ENCODE peak calls at places on chromosome 20, in nine cellular contexts. V is Calu3, Y is lung, W is GM20000, U is mucosa of descending colon, E is cardiac fibroblast, L is nephron progenitor cell, Q is astrocyte of the cerebellum, Z is progenitor cell of endocrine pancreas. X is an unnamed sample.

GRCh38 chr20:37337208-37337955 is 8.6 kb upstream of the SRC start:
- DNase-seq in V (no peak), Y (no peak), W (no peak), U (no peak), E (no peak), L (peak), Q (no peak), Z (no peak), X (no peak)

GRCh38 chr20:46056970-46057855 is 28.2 kb downstream of the SLC12A5 start:
- DNase-seq in V (no peak), Y (no peak), W (peak), U (no peak), E (peak), L (peak), Q (peak), Z (peak), X (no peak)

GRCh38 chr20:47438464-47439381 is 63.0 kb upstream of the NCOA3 start:
- DNase-seq in V (peak), Y (peak), W (peak), U (no peak), E (no peak), L (no peak), Q (no peak), Z (no peak), X (no peak)

GRCh38 chr20:50534567-50534966 is 24.4 kb downstream of the PTPN1 start:
- DNase-seq in V (no peak), Y (peak), W (no peak), U (no peak), E (peak), L (no peak), Q (no peak), Z (no peak), X (peak)

GRCh38 chr20:58515240-58516212 is at the start of gene APCDD1L:
- DNase-seq in V (peak), Y (no peak), W (no peak), U (no peak), E (peak), L (peak), Q (peak), Z (no peak), X (no peak)

GRCh38 chr20:3277686-3278465 is 38.9 kb upstream of the SLC4A11 start:
- DNase-seq in V (no peak), Y (no peak), W (no peak), U (no peak), E (no peak), L (no peak), Q (no peak), Z (no peak), X (no peak)

GRCh38 chr20:35342154-35342769 is 50.0 kb upstream of the FAM83C start:
- DNase-seq in V (no peak), Y (no peak), W (no peak), U (no peak), E (peak), L (no peak), Q (no peak), Z (no peak), X (no peak)

GRCh38 chr20:51945881-51946280 is 143.6 kb upstream of the SALL4 start:
- DNase-seq in V (no peak), Y (no peak), W (no peak), U (no peak), E (no peak), L (no peak), Q (no peak), Z (no peak), X (no peak)

GRCh38 chr20:33310327-33310899 is 27.4 kb downstream of the BPIFB1 start:
- DNase-seq in V (no peak), Y (no peak), W (no peak), U (no peak), E (no peak), L (no peak), Q (no peak), Z (no peak), X (no peak)

GRCh38 chr20:50294164-50295088 is 103.8 kb downstream of the CEBPB start:
- DNase-seq in V (no peak), Y (no peak), W (no peak), U (no peak), E (no peak), L (no peak), Q (no peak), Z (no peak), X (no peak)

GRCh38 chr20:62634330-62634967 is 7.9 kb upstream of the SLCO4A1 start:
- DNase-seq in V (no peak), Y (no peak), W (no peak), U (peak), E (no peak), L (no peak), Q (no peak), Z (no peak), X (no peak)

GRCh38 chr20:46027245-46027853 is 1.7 kb upstream of the SLC12A5 start:
- DNase-seq in V (peak), Y (no peak), W (peak), U (no peak), E (peak), L (peak), Q (peak), Z (peak), X (peak)

GRCh38 chr20:51862796-51863195 is 60.5 kb upstream of the SALL4 start:
- DNase-seq in V (no peak), Y (no peak), W (no peak), U (no peak), E (peak), L (no peak), Q (no peak), Z (no peak), X (no peak)

GRCh38 chr20:58231678-58232077 is 3.2 kb upstream of the ANKRD60 start:
- DNase-seq in V (no peak), Y (no peak), W (no peak), U (no peak), E (no peak), L (no peak), Q (no peak), Z (no peak), X (no peak)

GRCh38 chr20:12941025-12941424 is 67.7 kb upstream of the SPTLC3 start:
- DNase-seq in V (no peak), Y (no peak), W (no peak), U (no peak), E (peak), L (no peak), Q (peak), Z (no peak), X (no peak)

GRCh38 chr20:47686545-47686944 is 98.7 kb downstream of the SULF2 start:
- DNase-seq in V (no peak), Y (no peak), W (no peak), U (no peak), E (peak), L (no peak), Q (peak), Z (no peak), X (no peak)

GRCh38 chr20:62516345-62516744 is 40.5 kb upstream of the GATA5 start:
- DNase-seq in V (peak), Y (no peak), W (no peak), U (no peak), E (no peak), L (no peak), Q (no peak), Z (no peak), X (no peak)

GRCh38 chr20:62219101-62219991 is 732 bp downstream of the HRH3 start:
- DNase-seq in V (peak), Y (no peak), W (peak), U (no peak), E (peak), L (no peak), Q (no peak), Z (no peak), X (no peak)

GRCh38 chr20:21508230-21509078 is 5.4 kb downstream of the NKX2-2 start:
- DNase-seq in V (no peak), Y (no peak), W (no peak), U (no peak), E (no peak), L (no peak), Q (no peak), Z (no peak), X (no peak)

GRCh38 chr20:62792940-62793756 is 3.1 kb upstream of the MRGBP start:
- DNase-seq in V (no peak), Y (no peak), W (no peak), U (peak), E (no peak), L (no peak), Q (no peak), Z (no peak), X (no peak)

GRCh38 chr20:45368221-45368980 is 5.4 kb downstream of the SYS1 start:
- DNase-seq in V (no peak), Y (no peak), W (peak), U (no peak), E (no peak), L (no peak), Q (no peak), Z (no peak), X (no peak)

GRCh38 chr20:19742974-19743649 is 14.9 kb upstream of the RIN2 start:
- DNase-seq in V (no peak), Y (no peak), W (no peak), U (no peak), E (no peak), L (no peak), Q (no peak), Z (no peak), X (no peak)

GRCh38 chr20:47008842-47009518 is 114.3 kb downstream of the EYA2 start:
- DNase-seq in V (no peak), Y (no peak), W (no peak), U (no peak), E (no peak), L (no peak), Q (no peak), Z (no peak), X (no peak)

GRCh38 chr20:21663465-21663864 is 42.0 kb upstream of the PAX1 start:
- DNase-seq in V (no peak), Y (no peak), W (no peak), U (no peak), E (no peak), L (no peak), Q (no peak), Z (no peak), X (no peak)

GRCh38 chr20:11373391-11373790 is 544.3 kb upstream of the BTBD3 start:
- DNase-seq in V (peak), Y (no peak), W (no peak), U (no peak), E (no peak), L (no peak), Q (no peak), Z (no peak), X (no peak)

GRCh38 chr20:36061754-36062153 is 92.8 kb upstream of the EPB41L1 start:
- DNase-seq in V (no peak), Y (no peak), W (no peak), U (no peak), E (no peak), L (no peak), Q (no peak), Z (no peak), X (no peak)

GRCh38 chr20:58192567-58192966 is 35.9 kb downstream of the ANKRD60 start:
- DNase-seq in V (peak), Y (no peak), W (peak), U (no peak), E (no peak), L (peak), Q (no peak), Z (no peak), X (no peak)

GRCh38 chr20:64111841-64112641 is 4.7 kb upstream of the NPBWR2 start:
- DNase-seq in V (peak), Y (no peak), W (no peak), U (no peak), E (no peak), L (no peak), Q (no peak), Z (no peak), X (no peak)

GRCh38 chr20:61668771-61669503 is 396.7 kb downstream of the TAF4 start:
- DNase-seq in V (no peak), Y (no peak), W (no peak), U (no peak), E (no peak), L (no peak), Q (no peak), Z (no peak), X (no peak)

GRCh38 chr20:63624486-63624885 is 2.4 kb downstream of the GMEB2 start:
- DNase-seq in V (no peak), Y (no peak), W (no peak), U (peak), E (peak), L (no peak), Q (no peak), Z (no peak), X (no peak)

GRCh38 chr20:58109126-58109880 is 119.2 kb downstream of the ANKRD60 start:
- DNase-seq in V (no peak), Y (peak), W (no peak), U (no peak), E (peak), L (no peak), Q (no peak), Z (no peak), X (no peak)

GRCh38 chr20:40728996-40729395 is 40.0 kb upstream of the MAFB start:
- DNase-seq in V (no peak), Y (no peak), W (no peak), U (no peak), E (no peak), L (no peak), Q (no peak), Z (no peak), X (no peak)

GRCh38 chr20:40724566-40724965 is 35.5 kb upstream of the MAFB start:
- DNase-seq in V (no peak), Y (no peak), W (no peak), U (no peak), E (no peak), L (peak), Q (no peak), Z (no peak), X (no peak)

GRCh38 chr20:40727960-40728359 is 38.9 kb upstream of the MAFB start:
- DNase-seq in V (no peak), Y (no peak), W (no peak), U (no peak), E (peak), L (no peak), Q (no peak), Z (no peak), X (no peak)

DNA sequence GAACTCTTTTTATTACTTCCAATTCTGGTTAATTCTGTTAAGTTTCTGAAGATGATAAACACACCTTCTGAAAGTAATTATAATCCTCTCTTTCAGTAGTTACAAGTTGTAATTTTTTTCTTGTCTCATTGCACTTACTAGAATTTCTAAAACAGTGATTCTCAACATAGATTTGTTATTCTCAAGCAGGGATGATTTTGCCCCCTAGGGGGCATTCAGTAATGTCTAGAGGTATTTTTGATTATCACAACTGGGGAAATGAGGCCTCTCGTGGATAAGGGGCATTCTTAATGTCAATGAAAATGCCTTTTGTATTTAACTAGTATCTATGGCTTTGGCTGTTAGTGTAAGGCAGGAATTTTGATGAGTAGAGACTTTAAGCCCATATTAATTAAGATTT is 39.4 kb upstream of the MAFB start:
- DNase-seq in V (no peak), Y (no peak), W (no peak), U (no peak), E (peak), L (no peak), Q (no peak), Z (no peak), X (no peak)
- TF ChIP-seq CTCF in V (peak), Y (no peak), W (no peak), U (no peak), E (no peak), L (no peak), Q (no peak), Z (peak), X (peak)

GRCh38 chr20:60482609-60483008 is 524.4 kb downstream of the CDH26 start:
- DNase-seq in V (no peak), Y (no peak), W (no peak), U (no peak), E (no peak), L (no peak), Q (no peak), Z (no peak), X (peak)

GRCh38 chr20:60482201-60482600 is 524.0 kb downstream of the CDH26 start:
- DNase-seq in V (no peak), Y (no peak), W (no peak), U (no peak), E (no peak), L (no peak), Q (no peak), Z (no peak), X (no peak)

GRCh38 chr20:60481742-60482133 is 523.5 kb downstream of the CDH26 start:
- DNase-seq in V (no peak), Y (no peak), W (no peak), U (no peak), E (no peak), L (no peak), Q (no peak), Z (no peak), X (no peak)

GRCh38 chr20:60484316-60484715 is 526.1 kb downstream of the CDH26 start:
- DNase-seq in V (no peak), Y (no peak), W (no peak), U (no peak), E (no peak), L (no peak), Q (no peak), Z (no peak), X (no peak)

DNA sequence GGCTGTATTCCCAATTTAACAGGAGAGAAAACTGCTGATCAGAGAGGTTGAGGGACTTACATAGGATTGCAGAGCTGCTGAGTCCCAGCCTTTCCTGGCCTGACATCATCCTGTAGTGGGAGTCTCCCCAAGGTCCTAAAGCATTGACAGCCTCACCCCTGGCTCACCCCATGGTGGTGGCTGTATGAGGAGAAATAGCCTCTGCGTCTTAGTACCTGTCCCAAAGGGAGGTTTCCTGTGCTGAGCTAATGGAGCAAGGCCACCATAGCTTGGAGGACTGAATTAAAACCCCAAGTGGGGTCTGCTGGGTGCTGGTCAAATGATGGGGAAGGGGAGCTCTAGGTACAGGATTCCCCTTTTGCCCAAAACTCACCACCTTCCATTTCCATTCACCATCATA is 525.1 kb downstream of the CDH26 start:
- DNase-seq in V (no peak), Y (peak), W (no peak), U (no peak), E (no peak), L (no peak), Q (no peak), Z (no peak), X (no peak)
- TF ChIP-seq CTCF in V (no peak), Y (no peak), W (no peak), U (no peak), E (no peak), L (no peak), Q (no peak), Z (no peak), X (no peak)

GRCh38 chr20:9359561-9360308 is 154.7 kb upstream of the LAMP5 start:
- DNase-seq in V (peak), Y (no peak), W (no peak), U (peak), E (peak), L (peak), Q (peak), Z (no peak), X (peak)
- TF ChIP-seq CTCF in V (peak), Y (peak), W (peak), U (no peak), E (peak), L (peak), Q (peak), Z (peak), X (peak)

GRCh38 chr20:49132995-49133451 is 55.1 kb downstream of the STAU1 start:
- DNase-seq in V (peak), Y (no peak), W (peak), U (no peak), E (peak), L (peak), Q (peak), Z (no peak), X (peak)
- TF ChIP-seq CTCF in V (peak), Y (peak), W (peak), U (no peak), E (peak), L (peak), Q (peak), Z (peak), X (peak)

DNA sequence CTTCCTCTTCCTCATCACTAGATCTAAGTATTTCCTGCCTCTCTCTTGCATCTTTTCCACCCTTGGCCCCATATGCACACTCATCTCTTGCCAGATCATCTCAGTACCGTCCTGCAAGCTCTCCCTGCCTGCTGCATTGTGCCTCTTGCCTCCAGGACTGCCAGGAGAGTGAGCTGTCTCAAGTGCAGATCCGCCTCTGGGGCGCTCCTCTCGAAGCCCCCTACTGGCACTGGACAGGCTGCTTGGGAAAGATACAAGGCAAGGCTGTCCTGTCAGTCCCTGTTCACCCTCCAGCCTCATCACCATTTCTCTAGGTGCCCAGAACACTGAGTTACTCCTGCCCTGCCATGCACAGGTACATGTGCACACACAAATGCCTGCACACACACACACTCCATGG is 10.2 kb downstream of the SYNDIG1 start:
- DNase-seq in V (no peak), Y (no peak), W (no peak), U (no peak), E (no peak), L (no peak), Q (no peak), Z (no peak), X (no peak)
- TF ChIP-seq CTCF in V (no peak), Y (no peak), W (no peak), U (no peak), E (no peak), L (no peak), Q (no peak), Z (no peak), X (no peak)

X was measured in AG09319.